ENCODE peak calls at places on chromosomes 2 and 18, in four cellular contexts. J is LoVo, B is GOT3, W is COR-L47. H is an unnamed sample.

GRCh38 chr2:218798767-218799504 is 17.0 kb downstream of the CYP27A1 start:
- DNase-seq in B (no peak), W (no peak), J (no peak), H (no peak)

GRCh38 chr18:1483386-1483785 is 578.7 kb downstream of the ADCYAP1 start:
- DNase-seq in B (no peak), W (peak), J (no peak), H (no peak)

GRCh38 chr18:36756262-36756661 is 72.5 kb downstream of the TPGS2 start:
- DNase-seq in W (no peak), B (no peak), J (peak), H (no peak)

GRCh38 chr2:58479557-58480120 is 238.5 kb upstream of the FANCL start:
- DNase-seq in J (no peak), B (no peak), W (peak), H (no peak)

GRCh38 chr2:232892221-232892620 is 22.2 kb downstream of the SNORC start:
- DNase-seq in B (no peak), J (no peak), W (no peak), H (no peak)

GRCh38 chr2:179613701-179614100 is 247.7 kb downstream of the ZNF385B start:
- DNase-seq in B (no peak), W (no peak), J (no peak), H (no peak)

GRCh38 chr2:26583381-26583911 is 57.7 kb downstream of the CIB4 start:
- DNase-seq in W (no peak), B (no peak), J (no peak), H (no peak)

GRCh38 chr2:37171624-37171950 is 14.8 kb upstream of the EIF2AK2 start:
- DNase-seq in B (no peak), J (no peak), W (no peak), H (no peak)

GRCh38 chr2:224608104-224608503 is 22.9 kb upstream of the CUL3 start:
- DNase-seq in J (no peak), B (no peak), W (no peak), H (no peak)

GRCh38 chr2:205477016-205477705 is 205.1 kb upstream of the NRP2 start:
- DNase-seq in J (peak), B (no peak), W (no peak), H (no peak)